ENCODE peak calls at places on chromosomes 4 and X, in six cellular contexts. R is tibial nerve, W is lower leg skin, M is right atrium auricular region, L is breast epithelium, T is GM12878. O is an unnamed sample.

GRCh38 chr4:170001688-170002267 is 24.4 kb downstream of the MFAP3L start:
- DNase-seq in T (no peak), M (no peak), R (no peak), W (no peak), L (no peak), O (no peak)

GRCh38 chr4:66372706-66373105 is 702.4 kb upstream of the EPHA5 start:
- DNase-seq in W (no peak), L (no peak), T (no peak), M (no peak), R (no peak), O (no peak)

GRCh38 chr4:20509315-20509714 is 190.9 kb upstream of the PACRGL start:
- DNase-seq in W (no peak), T (no peak), R (no peak), L (no peak), M (no peak), O (no peak)

GRCh38 chrX:115940348-115940747 is 230.2 kb upstream of the AGTR2 start:
- DNase-seq in R (no peak), L (no peak), T (no peak), M (no peak), W (no peak), O (no peak)

GRCh38 chrX:31154941-31155340 is 83.1 kb upstream of the FTHL17 start:
- DNase-seq in R (no peak), L (no peak), T (no peak), W (no peak), M (no peak), O (no peak)

GRCh38 chr4:12692815-12693214 is 791.3 kb downstream of the RAB28 start:
- DNase-seq in L (no peak), W (no peak), R (no peak), M (no peak), T (no peak), O (peak)

GRCh38 chr4:61220556-61220955 is 20.4 kb downstream of the ADGRL3 start:
- DNase-seq in L (no peak), W (no peak), R (no peak), M (no peak), T (no peak), O (no peak)

GRCh38 chr4:99518883-99519282 is 8.1 kb downstream of the C4orf17 start:
- DNase-seq in M (no peak), W (no peak), L (no peak), R (no peak), T (no peak), O (no peak)

GRCh38 chr4:19164334-19164733 is 1087.4 kb upstream of the SLIT2 start:
- DNase-seq in W (no peak), L (no peak), R (no peak), T (no peak), M (no peak), O (no peak)

GRCh38 chr4:40702137-40702799 is 47.5 kb upstream of the NSUN7 start:
- DNase-seq in L (no peak), R (no peak), T (no peak), M (no peak), W (no peak), O (no peak)

GRCh38 chrX:39755152-39756032 is 342.4 kb downstream of the BCOR start:
- DNase-seq in W (peak), T (no peak), R (peak), M (peak), L (peak), O (peak)

GRCh38 chr4:138948918-138949317 is 66.7 kb upstream of the NOCT start:
- DNase-seq in R (no peak), T (no peak), M (no peak), L (no peak), W (no peak), O (peak)

GRCh38 chr4:55347610-55348228 is 1.7 kb downstream of the SRD5A3 start:
- DNase-seq in R (no peak), W (no peak), T (no peak), M (no peak), L (no peak), O (no peak)

GRCh38 chrX:151713859-151714258 is 2.0 kb upstream of the FATE1 start:
- DNase-seq in R (no peak), M (no peak), T (no peak), W (no peak), L (no peak), O (peak)

GRCh38 chrX:98481636-98482035 is 1597.9 kb downstream of the RPA4 start:
- DNase-seq in W (no peak), R (no peak), T (no peak), L (no peak), M (no peak), O (no peak)

GRCh38 chrX:154370300-154370881 is 4.0 kb downstream of the FLNA start:
- DNase-seq in M (no peak), R (no peak), L (no peak), T (no peak), W (no peak), O (no peak)

GRCh38 chr4:5050520-5050955 is 742 bp upstream of the STK32B start:
- DNase-seq in R (peak), T (no peak), W (peak), L (no peak), M (peak), O (peak)

GRCh38 chrX:81586091-81586490 is 384.2 kb downstream of the SH3BGRL start:
- DNase-seq in W (no peak), R (no peak), T (no peak), L (no peak), M (no peak), O (no peak)

GRCh38 chrX:134002921-134003615 is 17.7 kb upstream of the GPC3 start:
- DNase-seq in M (no peak), W (no peak), R (no peak), L (no peak), T (no peak), O (no peak)

GRCh38 chr4:8874896-8875680 is 3.4 kb upstream of the HMX1 start:
- DNase-seq in L (no peak), R (no peak), T (no peak), M (no peak), W (no peak), O (no peak)

GRCh38 chr4:11700751-11701226 is 272.1 kb upstream of the HS3ST1 start:
- DNase-seq in M (no peak), T (no peak), W (no peak), L (no peak), R (no peak), O (peak)

GRCh38 chr4:184167576-184167975 is 50.1 kb downstream of the ENPP6 start:
- DNase-seq in W (no peak), L (no peak), M (peak), R (no peak), T (no peak), O (no peak)

GRCh38 chr4:81723927-81724587 is 252.3 kb upstream of the RASGEF1B start:
- DNase-seq in L (peak), R (peak), T (no peak), M (peak), W (peak), O (peak)

GRCh38 chr4:71417150-71417549 is 78.3 kb downstream of the SLC4A4 start:
- DNase-seq in R (no peak), W (no peak), T (no peak), L (no peak), M (no peak), O (no peak)

DNA sequence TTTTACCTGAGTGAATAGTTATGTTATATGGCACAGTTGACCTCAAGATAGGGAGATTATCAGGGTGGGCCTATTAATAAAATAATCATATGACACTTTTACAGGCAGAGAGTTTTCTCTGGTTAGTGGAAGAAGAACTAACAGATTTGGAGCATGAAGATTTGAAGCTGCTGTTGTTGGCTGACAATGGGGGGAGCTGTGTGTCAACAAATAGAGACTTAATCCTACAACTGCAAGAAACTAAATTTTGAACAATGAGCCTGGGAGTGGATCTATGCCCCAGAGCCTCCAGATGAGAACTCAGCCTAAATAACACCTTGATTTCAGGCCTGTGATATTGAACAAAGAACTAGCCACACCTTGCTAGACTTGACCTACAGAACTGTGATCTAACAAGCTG is 7.2 kb upstream of the CCSER1 start:
- DNase-seq in R (no peak), W (no peak), T (no peak), L (no peak), M (no peak), O (no peak)
- TF ChIP-seq CTCF in R (no peak), W (no peak), T (no peak), L (no peak), M (peak), O (peak)

GRCh38 chr4:173492315-173492714 is 37.7 kb downstream of the HAND2 start:
- DNase-seq in M (no peak), L (no peak), W (no peak), T (no peak), R (no peak), O (no peak)

GRCh38 chr4:173498023-173498422 is 32.0 kb downstream of the HAND2 start:
- DNase-seq in M (no peak), T (no peak), R (no peak), W (no peak), L (no peak), O (no peak)

GRCh38 chr4:173490817-173491518 is 39.1 kb downstream of the HAND2 start:
- DNase-seq in T (no peak), L (no peak), W (no peak), M (no peak), R (no peak), O (peak)

GRCh38 chr4:173493041-173493440 is 37.0 kb downstream of the HAND2 start:
- DNase-seq in W (no peak), L (no peak), R (no peak), T (no peak), M (no peak), O (no peak)

GRCh38 chr4:173494013-173494970 is 35.7 kb downstream of the HAND2 start:
- DNase-seq in M (no peak), W (no peak), T (peak), L (peak), R (peak), O (peak)
- H3K4me3 ChIP-seq in M (peak), W (no peak), T (peak), L (peak), R (no peak), O (peak)

GRCh38 chrX:126770179-126770578 is 49.4 kb upstream of the PRR32 start:
- DNase-seq in L (no peak), W (no peak), T (no peak), R (peak), M (no peak), O (peak)
- TF ChIP-seq CTCF in L (peak), W (no peak), T (peak), R (no peak), M (peak), O (no peak)

DNA sequence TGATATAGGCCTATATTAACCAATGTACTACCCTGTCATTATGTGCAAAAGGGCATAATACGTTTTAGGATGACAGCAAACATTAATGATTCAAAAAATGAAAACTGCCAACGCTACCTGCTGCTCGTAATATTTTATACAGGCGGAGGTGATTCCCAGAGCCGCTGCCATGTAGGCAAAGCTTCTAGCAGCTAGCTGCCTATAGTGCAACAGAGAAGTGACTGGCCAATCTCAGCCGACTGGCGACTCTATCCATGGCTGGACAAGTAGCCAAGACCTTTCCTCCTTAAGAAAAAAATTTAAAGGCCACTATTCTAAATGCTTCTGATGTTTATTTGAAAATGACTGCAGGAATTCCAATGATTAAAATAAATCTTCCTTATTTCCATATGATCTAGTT is 1.9 kb downstream of the PPARGC1A start:
- DNase-seq in T (no peak), L (no peak), M (no peak), R (no peak), W (no peak), O (no peak)
- H3K4me3 ChIP-seq in T (no peak), L (peak), M (peak), R (no peak), W (peak), O (no peak)

DNA sequence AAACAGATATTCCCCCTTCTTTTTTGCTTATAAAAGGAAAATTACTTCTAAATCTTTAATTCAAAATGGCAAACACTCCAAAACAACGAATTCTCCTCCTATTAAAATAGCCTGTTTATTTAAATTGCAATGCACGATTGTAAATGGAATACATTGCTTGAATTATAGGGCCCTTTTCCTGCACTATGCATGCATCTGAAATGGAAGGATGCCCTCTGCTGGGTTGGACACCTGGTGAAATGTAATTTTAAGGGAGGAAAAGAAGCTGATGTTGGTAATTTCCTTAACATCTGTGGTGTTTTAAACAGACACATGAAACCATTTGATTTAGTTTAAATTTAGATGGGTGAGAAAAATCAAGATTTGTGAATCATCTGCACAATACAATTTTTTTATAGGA is 72.8 kb downstream of the GRXCR1 start:
- DNase-seq in T (no peak), R (no peak), L (no peak), W (no peak), M (no peak), O (peak)
- TF ChIP-seq CTCF in T (no peak), R (no peak), L (no peak), W (no peak), M (peak), O (no peak)

GRCh38 chrX:72271812-72272211 is 5.2 kb downstream of the RPS4X start:
- DNase-seq in M (no peak), L (no peak), W (no peak), T (no peak), R (no peak), O (peak)
- H3K4me3 ChIP-seq in M (no peak), L (no peak), W (no peak), T (no peak), R (no peak), O (no peak)

DNA sequence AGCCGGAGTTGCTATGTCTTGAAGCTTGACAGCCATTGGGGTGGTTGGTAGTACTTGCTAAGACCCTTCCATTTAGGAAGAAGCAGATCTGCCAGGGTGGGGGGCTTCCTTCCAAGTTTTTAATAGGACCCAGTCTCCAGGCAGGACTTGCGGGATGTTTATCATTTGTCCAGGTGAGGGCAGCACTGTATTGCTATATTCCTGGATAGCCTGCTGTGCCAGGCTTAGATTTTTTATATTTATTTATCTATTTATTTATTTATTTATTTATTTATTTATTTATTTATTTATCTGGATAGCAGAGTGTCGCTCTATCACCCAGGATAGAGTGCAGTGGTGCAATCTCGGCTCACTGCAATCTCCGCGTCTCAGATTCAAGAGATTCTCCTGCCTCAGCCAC is 87.4 kb upstream of the CT45A1 start:
- DNase-seq in W (no peak), T (no peak), L (no peak), R (no peak), M (no peak), O (peak)
- TF ChIP-seq CTCF in W (no peak), T (no peak), L (no peak), R (no peak), M (peak), O (peak)

DNA sequence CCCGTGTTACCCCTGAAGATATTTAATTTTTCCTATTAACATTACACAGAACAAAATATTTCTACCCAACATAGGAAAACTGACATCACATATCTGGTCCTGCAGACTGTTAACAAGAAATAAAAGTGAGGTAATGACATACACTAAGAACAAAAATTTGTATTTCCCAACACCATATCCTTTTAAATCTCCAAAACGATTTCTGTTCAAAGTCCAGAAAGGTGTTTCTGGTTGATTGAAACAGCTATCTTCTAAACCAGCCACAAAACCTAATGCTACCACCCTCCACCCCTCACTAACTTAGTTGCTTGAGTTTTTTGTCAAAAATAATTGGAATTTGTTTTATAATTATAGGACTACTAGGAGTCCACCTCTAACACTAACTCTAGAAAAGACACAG is 7.1 kb downstream of the ANKRD50 start:
- DNase-seq in T (no peak), W (no peak), M (no peak), R (no peak), L (no peak), O (no peak)
- H3K4me3 ChIP-seq in T (no peak), W (no peak), M (no peak), R (no peak), L (no peak), O (no peak)